ENCODE peak calls at places on chromosomes 16 and 17, in four cellular contexts. L, F, G and N are unnamed samples.

GRCh38 chr16:67966549-67967182 is 1.8 kb downstream of the SLC12A4 start:
- DNase-seq in L (no peak), F (peak), G (peak), N (no peak)

GRCh38 chr17:75151893-75152292 is 2.4 kb downstream of the JPT1 start:
- DNase-seq in G (no peak), L (no peak), F (no peak), N (no peak)

GRCh38 chr17:48825446-48826381 is 5.1 kb upstream of the CALCOCO2 start:
- DNase-seq in F (peak), G (peak), L (no peak), N (no peak)

GRCh38 chr16:3182608-3183444 is 5.2 kb upstream of the OR1F1 start:
- DNase-seq in G (peak), L (peak), F (peak), N (no peak)

GRCh38 chr16:87657621-87658192 is 55.4 kb downstream of the JPH3 start:
- DNase-seq in L (no peak), F (peak), G (peak), N (no peak)

GRCh38 chr17:7656958-7657715 is 6.4 kb downstream of the ATP1B2 start:
- DNase-seq in F (no peak), L (no peak), G (no peak), N (no peak)

GRCh38 chr17:16516594-16517018 is 24.6 kb upstream of the LRRC75A start:
- DNase-seq in F (peak), L (peak), G (peak), N (no peak)

GRCh38 chr17:59487161-59487873 is 78.1 kb upstream of the DHX40 start:
- DNase-seq in G (no peak), F (peak), L (no peak), N (no peak)

GRCh38 chr16:2063861-2064260 is 16.1 kb downstream of the TSC2 start:
- DNase-seq in L (no peak), F (no peak), G (no peak), N (no peak)

GRCh38 chr16:72996291-72997062 is 51.5 kb downstream of the ZFHX3 start:
- DNase-seq in L (no peak), G (no peak), F (no peak), N (no peak)

GRCh38 chr16:78210305-78210704 is 110.9 kb downstream of the WWOX start:
- DNase-seq in L (peak), F (peak), G (peak), N (no peak)

GRCh38 chr17:12269751-12270150 is 249.1 kb downstream of the MAP2K4 start:
- DNase-seq in G (no peak), L (no peak), F (no peak), N (no peak)

GRCh38 chr16:84414789-84415326 is 46.5 kb downstream of the ATP2C2 start:
- DNase-seq in L (no peak), G (no peak), F (no peak), N (no peak)

GRCh38 chr17:32275060-32276042 is 9.7 kb downstream of the RHBDL3 start:
- DNase-seq in L (peak), G (peak), F (peak), N (no peak)

GRCh38 chr16:30660424-30661251 is 2.4 kb downstream of the FBRS start:
- DNase-seq in G (peak), L (no peak), F (peak), N (no peak)